ENCODE peak calls at places on chromosomes 2 and 18, in ten cellular contexts. M is AG08396; X is epithelial cell of proximal tubule; P is substantia nigra; Q is GM04503; G is IMR-90; F is renal cortical epithelial cell; O is HCT116; T is kidney; H is CD4-positive, alpha-beta memory T cell. V is an unnamed sample.

GRCh38 chr2:157413342-157414035 is 30.4 kb downstream of the CYTIP start:
- DNase-seq in G (no peak), P (no peak), X (no peak), F (no peak), T (no peak), M (no peak), Q (no peak), H (peak; percentile 83), O (no peak), V (no peak)

GRCh38 chr2:42040643-42041277 is 7.1 kb upstream of the PKDCC start:
- DNase-seq in X (no peak), T (no peak), Q (no peak), F (no peak), H (no peak), G (no peak), M (no peak), O (no peak), P (no peak), V (no peak)

GRCh38 chr2:197675711-197676188 is 363 bp upstream of the RFTN2 start:
- DNase-seq in F (no peak), T (no peak), M (peak; percentile 41), Q (peak; percentile 14), H (no peak), G (peak; percentile 76), O (no peak), P (peak; percentile 50), X (no peak), V (peak; percentile 47)

GRCh38 chr2:66929632-66930385 is 467.3 kb upstream of the ETAA1 start:
- DNase-seq in G (peak; percentile 81), T (peak; percentile 81), O (no peak), M (peak; percentile 61), H (no peak), Q (peak; percentile 38), P (no peak), F (peak; percentile 68), X (peak; percentile 2), V (no peak)

GRCh38 chr2:202965810-202966454 is 48.7 kb upstream of the NBEAL1 start:
- DNase-seq in F (peak; percentile 85), Q (no peak), O (peak; percentile 6), G (peak; percentile 63), M (peak; percentile 11), T (no peak), X (peak; percentile 56), H (no peak), P (peak; percentile 36), V (no peak)

GRCh38 chr2:3132466-3132865 is 245.2 kb downstream of the EIPR1 start:
- DNase-seq in F (no peak), X (no peak), Q (no peak), G (no peak), M (no peak), O (no peak), H (no peak), T (no peak), P (no peak), V (no peak)

GRCh38 chr2:102137138-102137537 is 5.4 kb upstream of the IL1R1 start:
- DNase-seq in M (no peak), O (no peak), Q (no peak), X (no peak), H (no peak), P (no peak), T (no peak), F (no peak), G (no peak), V (no peak)

GRCh38 chr18:70154591-70155194 is 50.8 kb downstream of the RTTN start:
- DNase-seq in M (peak; percentile 56), O (no peak), P (no peak), G (peak; percentile 94), Q (peak; percentile 78), H (no peak), T (no peak), F (peak; percentile 91), X (peak; percentile 71), V (no peak)

GRCh38 chr2:45710468-45710867 is 59.0 kb downstream of the PRKCE start:
- DNase-seq in T (no peak), G (no peak), F (no peak), M (no peak), X (no peak), Q (no peak), H (no peak), O (no peak), P (no peak), V (no peak)

GRCh38 chr18:32321826-32322225 is 132.0 kb downstream of the MEP1B start:
- DNase-seq in H (no peak), P (no peak), F (no peak), Q (no peak), G (no peak), T (no peak), X (no peak), M (no peak), O (no peak), V (no peak)

GRCh38 chr18:50862401-50862800 is 16.5 kb upstream of the ME2 start:
- DNase-seq in P (no peak), X (no peak), G (no peak), T (no peak), M (no peak), O (no peak), Q (no peak), F (no peak), H (no peak), V (no peak)